ENCODE peak calls at places on chromosomes 16 and 17, in ten cellular contexts. One of them, this sample, is unnamed.

GRCh38 chr16:57299009-57299718 is 14.7 kb upstream of the PLLP start:
- DNase-seq in IMR-90: no peak
- DNase-seq in HepG2: peak; percentile 71
- DNase-seq in neural progenitor cell: no peak
- DNase-seq in GM23248: peak; percentile 91
- DNase-seq in SK-N-SH: peak; percentile 69
- DNase-seq in fibroblast of lung: no peak
- DNase-seq in endothelial cell of umbilical vein: no peak
- DNase-seq in OCI-LY7: no peak
- DNase-seq in H9: no peak
- DNase-seq in this sample: peak; percentile 73

GRCh38 chr17:42502091-42502490 is 34.0 kb upstream of the NAGLU start:
- DNase-seq in IMR-90: no peak
- DNase-seq in HepG2: no peak
- DNase-seq in neural progenitor cell: no peak
- DNase-seq in GM23248: no peak
- DNase-seq in SK-N-SH: no peak
- DNase-seq in fibroblast of lung: no peak
- DNase-seq in endothelial cell of umbilical vein: no peak
- DNase-seq in OCI-LY7: no peak
- DNase-seq in H9: no peak
- DNase-seq in this sample: no peak

GRCh38 chr16:9837481-9837880 is 344.7 kb downstream of the GRIN2A start:
- DNase-seq in IMR-90: no peak
- DNase-seq in HepG2: no peak
- DNase-seq in neural progenitor cell: no peak
- DNase-seq in GM23248: peak; percentile 12
- DNase-seq in SK-N-SH: no peak
- DNase-seq in fibroblast of lung: no peak
- DNase-seq in endothelial cell of umbilical vein: peak; percentile 44
- DNase-seq in OCI-LY7: no peak
- DNase-seq in H9: no peak
- DNase-seq in this sample: no peak

GRCh38 chr16:1188781-1189189 is 35.9 kb downstream of the CACNA1H start:
- DNase-seq in IMR-90: peak; percentile 30
- DNase-seq in HepG2: no peak
- DNase-seq in neural progenitor cell: peak; percentile 90
- DNase-seq in GM23248: peak; percentile 66
- DNase-seq in SK-N-SH: no peak
- DNase-seq in fibroblast of lung: peak; percentile 7
- DNase-seq in endothelial cell of umbilical vein: peak; percentile 20
- DNase-seq in OCI-LY7: peak; percentile 41
- DNase-seq in H9: peak; percentile 77
- DNase-seq in this sample: peak; percentile 35

GRCh38 chr16:24754543-24754942 is 25.1 kb downstream of the TNRC6A start:
- DNase-seq in IMR-90: no peak
- DNase-seq in HepG2: no peak
- DNase-seq in neural progenitor cell: no peak
- DNase-seq in GM23248: no peak
- DNase-seq in SK-N-SH: no peak
- DNase-seq in fibroblast of lung: no peak
- DNase-seq in endothelial cell of umbilical vein: no peak
- DNase-seq in OCI-LY7: no peak
- DNase-seq in H9: no peak
- DNase-seq in this sample: no peak

GRCh38 chr17:45382226-45382625 is 50.4 kb downstream of the ARHGAP27 start:
- DNase-seq in IMR-90: peak; percentile 37
- DNase-seq in HepG2: no peak
- DNase-seq in neural progenitor cell: no peak
- DNase-seq in GM23248: no peak
- DNase-seq in SK-N-SH: no peak
- DNase-seq in fibroblast of lung: no peak
- DNase-seq in endothelial cell of umbilical vein: no peak
- DNase-seq in OCI-LY7: no peak
- DNase-seq in H9: no peak
- DNase-seq in this sample: no peak

GRCh38 chr16:12613131-12613991 is 190.3 kb downstream of the CPPED1 start:
- DNase-seq in IMR-90: peak; percentile 39
- DNase-seq in HepG2: peak; percentile 100
- DNase-seq in neural progenitor cell: no peak
- DNase-seq in GM23248: peak; percentile 46
- DNase-seq in SK-N-SH: no peak
- DNase-seq in fibroblast of lung: no peak
- DNase-seq in endothelial cell of umbilical vein: peak; percentile 18
- DNase-seq in OCI-LY7: no peak
- DNase-seq in H9: peak; percentile 76
- DNase-seq in this sample: peak; percentile 78

GRCh38 chr16:4214215-4214621 is 27.7 kb downstream of the SRL start:
- DNase-seq in IMR-90: peak; percentile 96
- DNase-seq in HepG2: peak; percentile 55
- DNase-seq in neural progenitor cell: no peak
- DNase-seq in GM23248: peak; percentile 93
- DNase-seq in SK-N-SH: no peak
- DNase-seq in fibroblast of lung: peak; percentile 82
- DNase-seq in endothelial cell of umbilical vein: no peak
- DNase-seq in OCI-LY7: no peak
- DNase-seq in H9: no peak
- DNase-seq in this sample: peak; percentile 72

GRCh38 chr17:6677158-6677831 is 25.7 kb downstream of the C17orf100 start:
- DNase-seq in IMR-90: peak; percentile 3
- DNase-seq in HepG2: peak; percentile 27
- DNase-seq in neural progenitor cell: no peak
- DNase-seq in GM23248: peak; percentile 71
- DNase-seq in SK-N-SH: no peak
- DNase-seq in fibroblast of lung: no peak
- DNase-seq in endothelial cell of umbilical vein: no peak
- DNase-seq in OCI-LY7: no peak
- DNase-seq in H9: no peak
- DNase-seq in this sample: no peak

GRCh38 chr16:86335266-86336172 is 174.8 kb upstream of the FOXF1 start:
- DNase-seq in IMR-90: no peak
- DNase-seq in HepG2: no peak
- DNase-seq in neural progenitor cell: no peak
- DNase-seq in GM23248: no peak
- DNase-seq in SK-N-SH: no peak
- DNase-seq in fibroblast of lung: no peak
- DNase-seq in endothelial cell of umbilical vein: no peak
- DNase-seq in OCI-LY7: no peak
- DNase-seq in H9: peak; percentile 32
- DNase-seq in this sample: no peak

GRCh38 chr17:39251997-39252396 is 26.3 kb upstream of the STAC2 start:
- DNase-seq in IMR-90: no peak
- DNase-seq in HepG2: no peak
- DNase-seq in neural progenitor cell: no peak
- DNase-seq in GM23248: no peak
- DNase-seq in SK-N-SH: no peak
- DNase-seq in fibroblast of lung: no peak
- DNase-seq in endothelial cell of umbilical vein: no peak
- DNase-seq in OCI-LY7: no peak
- DNase-seq in H9: no peak
- DNase-seq in this sample: no peak

DNA sequence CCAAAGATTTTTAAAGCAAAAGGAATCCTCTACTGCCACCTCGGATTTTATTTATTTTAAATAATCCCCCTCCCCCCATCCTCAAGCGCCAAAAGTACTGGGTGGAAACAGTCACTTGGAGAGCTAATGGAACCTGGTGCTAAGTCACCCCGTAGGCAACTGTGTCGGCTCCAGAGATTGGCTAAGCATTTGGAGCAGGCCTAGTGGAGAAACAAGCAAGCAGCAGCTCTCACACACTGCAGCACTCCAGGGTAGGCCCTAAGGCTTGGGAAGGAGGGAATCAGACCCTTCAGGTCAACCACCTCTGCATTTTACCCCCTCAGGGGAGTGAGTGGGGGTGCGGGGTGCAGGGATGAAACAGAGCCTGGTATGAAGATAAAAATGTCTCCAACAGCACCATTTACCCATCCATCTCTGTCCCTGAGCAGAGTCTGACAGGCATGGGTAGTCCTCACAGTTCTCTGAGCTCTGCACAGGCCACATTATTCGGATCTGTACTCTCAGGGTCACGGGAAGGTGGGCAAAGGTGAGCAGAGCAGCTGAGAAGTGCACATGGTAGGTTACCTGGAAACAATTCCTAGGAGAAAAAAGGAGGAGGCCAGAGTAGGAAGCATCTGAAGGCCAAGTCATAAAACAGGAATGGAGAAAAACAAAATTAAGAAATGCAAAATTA is 27.2 kb upstream of the STAC2 start:
- DNase-seq in IMR-90: no peak
- DNase-seq in HepG2: no peak
- DNase-seq in neural progenitor cell: no peak
- DNase-seq in GM23248: no peak
- DNase-seq in SK-N-SH: no peak
- DNase-seq in fibroblast of lung: no peak
- DNase-seq in endothelial cell of umbilical vein: no peak
- DNase-seq in OCI-LY7: no peak
- DNase-seq in H9: peak; percentile 71
- DNase-seq in this sample: no peak
- H4K20me1 ChIP-seq in IMR-90: no peaks in the 10 kb centered on the region
- H4K20me1 ChIP-seq in HepG2: no peaks in the 10 kb centered on the region
- H4K20me1 ChIP-seq in neural progenitor cell: no peaks in the 10 kb centered on the region
- H4K20me1 ChIP-seq in GM23248: no peaks in the 10 kb centered on the region
- H4K20me1 ChIP-seq in SK-N-SH: no peaks in the 10 kb centered on the region
- H4K20me1 ChIP-seq in fibroblast of lung: no peaks in the 10 kb centered on the region
- H4K20me1 ChIP-seq in endothelial cell of umbilical vein: no peaks in the 10 kb centered on the region
- H4K20me1 ChIP-seq in OCI-LY7: no peaks in the 10 kb centered on the region
- H4K20me1 ChIP-seq in H9: peaks cover 2% of the 10 kb centered on the region
- H4K20me1 ChIP-seq in this sample: no peaks in the 10 kb centered on the region

DNA sequence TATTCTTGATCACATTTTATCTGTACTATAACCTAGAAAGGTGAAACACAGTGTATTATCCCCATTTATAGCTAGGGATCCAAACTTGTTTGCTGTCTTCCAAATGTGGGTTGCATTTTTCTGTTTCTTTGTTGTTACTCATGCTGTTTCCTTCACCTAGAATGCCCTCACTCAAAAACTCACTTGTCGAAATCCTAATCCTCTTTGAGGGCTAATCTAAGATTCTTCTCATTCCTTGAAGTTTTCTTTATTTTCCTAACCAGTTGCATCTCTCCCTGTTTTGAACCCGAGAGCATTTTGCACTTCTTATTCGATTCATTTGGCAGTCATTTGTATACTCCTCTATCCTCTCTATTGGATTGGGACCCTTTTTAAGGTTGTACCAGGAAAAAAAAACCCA is 9.6 kb downstream of the CALCOCO2 start:
- DNase-seq in IMR-90: no peak
- DNase-seq in HepG2: no peak
- DNase-seq in neural progenitor cell: peak; percentile 49
- DNase-seq in GM23248: peak; percentile 46
- DNase-seq in SK-N-SH: no peak
- DNase-seq in fibroblast of lung: no peak
- DNase-seq in endothelial cell of umbilical vein: no peak
- DNase-seq in OCI-LY7: no peak
- DNase-seq in H9: no peak
- DNase-seq in this sample: no peak
- H4K20me1 ChIP-seq in IMR-90: peaks cover 9% of the 10 kb centered on the region
- H4K20me1 ChIP-seq in HepG2: no peaks in the 10 kb centered on the region
- H4K20me1 ChIP-seq in neural progenitor cell: no peaks in the 10 kb centered on the region
- H4K20me1 ChIP-seq in GM23248: peaks cover 5% of the 10 kb centered on the region
- H4K20me1 ChIP-seq in SK-N-SH: peaks cover 12% of the 10 kb centered on the region
- H4K20me1 ChIP-seq in fibroblast of lung: no peaks in the 10 kb centered on the region
- H4K20me1 ChIP-seq in endothelial cell of umbilical vein: no peaks in the 10 kb centered on the region
- H4K20me1 ChIP-seq in OCI-LY7: no peaks in the 10 kb centered on the region
- H4K20me1 ChIP-seq in H9: no peaks in the 10 kb centered on the region
- H4K20me1 ChIP-seq in this sample: no peaks in the 10 kb centered on the region

GRCh38 chr16:84749072-84749471 is 49.3 kb downstream of the USP10 start:
- DNase-seq in IMR-90: no peak
- DNase-seq in HepG2: no peak
- DNase-seq in neural progenitor cell: no peak
- DNase-seq in GM23248: no peak
- DNase-seq in SK-N-SH: no peak
- DNase-seq in fibroblast of lung: no peak
- DNase-seq in endothelial cell of umbilical vein: no peak
- DNase-seq in OCI-LY7: no peak
- DNase-seq in H9: no peak
- DNase-seq in this sample: no peak

GRCh38 chr16:84746231-84746630 is 46.4 kb downstream of the USP10 start:
- DNase-seq in IMR-90: no peak
- DNase-seq in HepG2: no peak
- DNase-seq in neural progenitor cell: no peak
- DNase-seq in GM23248: no peak
- DNase-seq in SK-N-SH: no peak
- DNase-seq in fibroblast of lung: no peak
- DNase-seq in endothelial cell of umbilical vein: no peak
- DNase-seq in OCI-LY7: no peak
- DNase-seq in H9: no peak
- DNase-seq in this sample: no peak

GRCh38 chr16:84749815-84750214 is 50.0 kb downstream of the USP10 start:
- DNase-seq in IMR-90: no peak
- DNase-seq in HepG2: no peak
- DNase-seq in neural progenitor cell: no peak
- DNase-seq in GM23248: no peak
- DNase-seq in SK-N-SH: no peak
- DNase-seq in fibroblast of lung: peak; percentile 54
- DNase-seq in endothelial cell of umbilical vein: no peak
- DNase-seq in OCI-LY7: no peak
- DNase-seq in H9: no peak
- DNase-seq in this sample: no peak

GRCh38 chr16:84742561-84743200 is 42.9 kb downstream of the USP10 start:
- DNase-seq in IMR-90: no peak
- DNase-seq in HepG2: no peak
- DNase-seq in neural progenitor cell: no peak
- DNase-seq in GM23248: no peak
- DNase-seq in SK-N-SH: no peak
- DNase-seq in fibroblast of lung: no peak
- DNase-seq in endothelial cell of umbilical vein: no peak
- DNase-seq in OCI-LY7: no peak
- DNase-seq in H9: no peak
- DNase-seq in this sample: no peak

DNA sequence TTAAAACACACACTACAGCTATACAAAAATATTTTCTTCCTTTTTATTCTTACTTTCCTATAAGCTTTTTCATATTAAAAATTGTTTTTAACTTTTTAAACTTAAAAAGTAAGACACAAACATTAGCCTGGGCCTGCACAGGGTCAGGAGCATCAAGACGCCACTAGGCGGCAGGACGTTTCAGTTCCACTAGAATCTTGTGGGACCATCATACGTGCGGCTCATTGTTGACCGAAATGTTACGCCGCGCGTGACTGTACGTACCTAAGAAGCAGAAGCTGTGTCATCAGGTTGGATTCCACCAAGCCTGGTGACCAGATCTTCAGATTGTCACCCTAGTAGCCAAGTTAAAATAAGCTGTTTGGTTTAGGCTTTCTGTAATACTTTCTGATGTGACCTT is 47.1 kb downstream of the USP10 start:
- DNase-seq in IMR-90: no peak
- DNase-seq in HepG2: no peak
- DNase-seq in neural progenitor cell: no peak
- DNase-seq in GM23248: peak; percentile 30
- DNase-seq in SK-N-SH: no peak
- DNase-seq in fibroblast of lung: no peak
- DNase-seq in endothelial cell of umbilical vein: no peak
- DNase-seq in OCI-LY7: peak; percentile 19
- DNase-seq in H9: no peak
- DNase-seq in this sample: no peak
- H4K20me1 ChIP-seq in IMR-90: peaks cover 36% of the 10 kb centered on the region
- H4K20me1 ChIP-seq in HepG2: peaks cover 26% of the 10 kb centered on the region
- H4K20me1 ChIP-seq in neural progenitor cell: peaks cover 86% of the 10 kb centered on the region
- H4K20me1 ChIP-seq in GM23248: peaks cover 1% of the 10 kb centered on the region
- H4K20me1 ChIP-seq in SK-N-SH: peaks cover 42% of the 10 kb centered on the region
- H4K20me1 ChIP-seq in fibroblast of lung: no peaks in the 10 kb centered on the region
- H4K20me1 ChIP-seq in endothelial cell of umbilical vein: peaks cover 5% of the 10 kb centered on the region
- H4K20me1 ChIP-seq in OCI-LY7: peaks cover 24% of the 10 kb centered on the region
- H4K20me1 ChIP-seq in H9: no peaks in the 10 kb centered on the region
- H4K20me1 ChIP-seq in this sample: peaks cover 20% of the 10 kb centered on the region

GRCh38 chr17:81903896-81904599 is 2.0 kb downstream of the NPB start:
- DNase-seq in IMR-90: no peak
- DNase-seq in HepG2: no peak
- DNase-seq in neural progenitor cell: no peak
- DNase-seq in GM23248: no peak
- DNase-seq in SK-N-SH: no peak
- DNase-seq in fibroblast of lung: no peak
- DNase-seq in endothelial cell of umbilical vein: no peak
- DNase-seq in OCI-LY7: no peak
- DNase-seq in H9: no peak
- DNase-seq in this sample: no peak
- H4K20me1 ChIP-seq in IMR-90: peaks cover 16% of the 10 kb centered on the region
- H4K20me1 ChIP-seq in HepG2: peaks cover 10% of the 10 kb centered on the region
- H4K20me1 ChIP-seq in neural progenitor cell: peaks cover 21% of the 10 kb centered on the region
- H4K20me1 ChIP-seq in GM23248: no peaks in the 10 kb centered on the region
- H4K20me1 ChIP-seq in SK-N-SH: peaks cover 4% of the 10 kb centered on the region
- H4K20me1 ChIP-seq in fibroblast of lung: no peaks in the 10 kb centered on the region
- H4K20me1 ChIP-seq in endothelial cell of umbilical vein: no peaks in the 10 kb centered on the region
- H4K20me1 ChIP-seq in OCI-LY7: no peaks in the 10 kb centered on the region
- H4K20me1 ChIP-seq in H9: no peaks in the 10 kb centered on the region
- H4K20me1 ChIP-seq in this sample: no peaks in the 10 kb centered on the region

This sample was measured in PC-3.